ENCODE peak calls at places on chromosome 5, in nine cellular contexts. E, Q, Z, M, V, R, J, T and C are unnamed samples.

GRCh38 chr5:122846051-122846567 is 696 bp downstream of the SNX24 start:
- DNase-seq in E (peak; percentile 20), Q (peak; percentile 89), Z (peak; percentile 68), M (no peak), V (no peak), R (no peak), J (no peak), T (peak; percentile 73), C (no peak)

GRCh38 chr5:38756068-38756467 is 89.7 kb upstream of the OSMR start:
- DNase-seq in E (no peak), Q (no peak), Z (no peak), M (no peak), V (no peak), R (no peak), J (no peak), T (no peak), C (no peak)

GRCh38 chr5:148842161-148842560 is 15.8 kb downstream of the ADRB2 start:
- DNase-seq in E (no peak), Q (no peak), Z (no peak), M (no peak), V (no peak), R (no peak), J (no peak), T (no peak), C (no peak)

GRCh38 chr5:14364576-14365472 is 216.8 kb upstream of the OTULINL start:
- DNase-seq in E (no peak), Q (peak; percentile 63), Z (no peak), M (peak; percentile 17), V (peak; percentile 13), R (no peak), J (peak; percentile 82), T (peak; percentile 29), C (no peak)

GRCh38 chr5:551406-551805 is 27.2 kb upstream of the SLC9A3 start:
- DNase-seq in E (no peak), Q (no peak), Z (no peak), M (no peak), V (no peak), R (no peak), J (no peak), T (no peak), C (no peak)

GRCh38 chr5:94159144-94159543 is 417.7 kb upstream of the POU5F2 start:
- DNase-seq in E (no peak), Q (no peak), Z (no peak), M (no peak), V (no peak), R (no peak), J (no peak), T (no peak), C (no peak)

GRCh38 chr5:127400946-127401670 is 110.5 kb downstream of the MEGF10 start:
- DNase-seq in E (no peak), Q (no peak), Z (no peak), M (no peak), V (no peak), R (no peak), J (no peak), T (no peak), C (peak; percentile 96)

GRCh38 chr5:137281201-137281600 is 217.9 kb downstream of the SPOCK1 start:
- DNase-seq in E (no peak), Q (no peak), Z (no peak), M (no peak), V (no peak), R (no peak), J (no peak), T (no peak), C (peak; percentile 70)

GRCh38 chr5:108521841-108522506 is 140.1 kb upstream of the FBXL17 start:
- DNase-seq in E (peak; percentile 76), Q (peak; percentile 69), Z (peak; percentile 41), M (no peak), V (peak; percentile 41), R (no peak), J (no peak), T (peak; percentile 56), C (peak; percentile 59)

GRCh38 chr5:137714931-137715330 is 21.0 kb downstream of the KLHL3 start:
- DNase-seq in E (no peak), Q (no peak), Z (no peak), M (no peak), V (no peak), R (no peak), J (no peak), T (no peak), C (peak; percentile 52)

GRCh38 chr5:6827815-6828214 is 114.6 kb downstream of the TENT4A start:
- DNase-seq in E (no peak), Q (no peak), Z (no peak), M (peak; percentile 67), V (no peak), R (no peak), J (no peak), T (no peak), C (no peak)

GRCh38 chr5:119355244-119355635 is 579 bp upstream of the TNFAIP8 start:
- DNase-seq in E (no peak), Q (peak; percentile 89), Z (no peak), M (peak; percentile 67), V (no peak), R (no peak), J (peak; percentile 78), T (peak; percentile 23), C (no peak)

GRCh38 chr5:116088062-116088461 is 3.2 kb downstream of the COMMD10 start:
- DNase-seq in E (no peak), Q (no peak), Z (no peak), M (no peak), V (no peak), R (no peak), J (no peak), T (no peak), C (no peak)

GRCh38 chr5:138824924-138825863 is 49.9 kb downstream of the LRRTM2 start:
- DNase-seq in E (peak; percentile 18), Q (peak; percentile 13), Z (no peak), M (peak; percentile 19), V (peak; percentile 21), R (no peak), J (no peak), T (peak; percentile 26), C (no peak)

GRCh38 chr5:11555171-11555570 is 349.1 kb downstream of the CTNND2 start:
- DNase-seq in E (no peak), Q (no peak), Z (no peak), M (no peak), V (no peak), R (no peak), J (no peak), T (no peak), C (no peak)

GRCh38 chr5:31866166-31866565 is 227.2 kb downstream of the PDZD2 start:
- DNase-seq in E (no peak), Q (no peak), Z (no peak), M (no peak), V (no peak), R (no peak), J (no peak), T (no peak), C (no peak)

GRCh38 chr5:116271432-116271831 is 186.6 kb downstream of the COMMD10 start:
- DNase-seq in E (no peak), Q (peak; percentile 3), Z (no peak), M (no peak), V (no peak), R (no peak), J (no peak), T (no peak), C (no peak)

GRCh38 chr5:149829954-149830353 is 99.8 kb downstream of the PPARGC1B start:
- DNase-seq in E (peak; percentile 18), Q (no peak), Z (no peak), M (no peak), V (no peak), R (no peak), J (no peak), T (peak; percentile 20), C (no peak)

GRCh38 chr5:15674716-15675115 is 174.7 kb downstream of the FBXL7 start:
- DNase-seq in E (no peak), Q (no peak), Z (no peak), M (no peak), V (no peak), R (no peak), J (no peak), T (no peak), C (no peak)

GRCh38 chr5:134798468-134798867 is 39.9 kb downstream of the DDX46 start:
- DNase-seq in E (no peak), Q (no peak), Z (no peak), M (no peak), V (no peak), R (no peak), J (no peak), T (no peak), C (no peak)

GRCh38 chr5:42950466-42951168 is 89.5 kb downstream of the ANXA2R start:
- DNase-seq in E (peak; percentile 15), Q (peak; percentile 100), Z (peak; percentile 96), M (peak; percentile 77), V (no peak), R (no peak), J (peak; percentile 74), T (peak; percentile 91), C (peak; percentile 91)

GRCh38 chr5:124393564-124394379 is 352.7 kb downstream of the ZNF608 start:
- DNase-seq in E (no peak), Q (no peak), Z (no peak), M (no peak), V (no peak), R (no peak), J (no peak), T (no peak), C (no peak)

GRCh38 chr5:57497733-57498132 is 15.1 kb upstream of the ACTBL2 start:
- DNase-seq in E (no peak), Q (no peak), Z (no peak), M (no peak), V (no peak), R (no peak), J (no peak), T (no peak), C (no peak)

GRCh38 chr5:179795863-179796833 is 2.4 kb downstream of the LTC4S start:
- DNase-seq in E (peak; percentile 67), Q (peak; percentile 87), Z (peak; percentile 91), M (peak; percentile 74), V (no peak), R (peak; percentile 55), J (peak; percentile 79), T (peak; percentile 81), C (peak; percentile 84)

GRCh38 chr5:5344051-5344571 is 78.4 kb upstream of the ICE1 start:
- DNase-seq in E (peak; percentile 58), Q (no peak), Z (no peak), M (no peak), V (no peak), R (no peak), J (no peak), T (no peak), C (no peak)

GRCh38 chr5:167939686-167940085 is 351.8 kb upstream of the WWC1 start:
- DNase-seq in E (no peak), Q (peak; percentile 42), Z (no peak), M (no peak), V (no peak), R (no peak), J (no peak), T (no peak), C (no peak)

GRCh38 chr5:612498-613424 is 621 bp downstream of the CEP72 start:
- DNase-seq in E (no peak), Q (peak; percentile 34), Z (peak; percentile 49), M (peak; percentile 46), V (no peak), R (no peak), J (no peak), T (peak; percentile 5), C (no peak)

GRCh38 chr5:10333154-10334006 is 20.1 kb upstream of the MARCHF6 start:
- DNase-seq in E (no peak), Q (peak; percentile 36), Z (peak; percentile 73), M (peak; percentile 19), V (no peak), R (no peak), J (peak; percentile 57), T (peak; percentile 32), C (peak; percentile 43)

GRCh38 chr5:119961993-119962392 is 332.6 kb downstream of the FAM170A start:
- DNase-seq in E (no peak), Q (no peak), Z (no peak), M (no peak), V (no peak), R (no peak), J (no peak), T (no peak), C (no peak)